ENCODE peak calls at places on chromosomes 12 and 14, in five cellular contexts. C, A, X, E and J are unnamed samples.

GRCh38 chr14:29301571-29301970 is 535.0 kb downstream of the FOXG1 start:
- DNase-seq in C (no peak), A (no peak), X (no peak), E (no peak), J (no peak)

GRCh38 chr14:104743461-104744380 is 9.2 kb upstream of the SIVA1 start:
- DNase-seq in C (no peak), A (no peak), X (no peak), E (no peak), J (no peak)

GRCh38 chr14:39229601-39230110 is 4.1 kb upstream of the MIA2 start:
- DNase-seq in C (no peak), A (no peak), X (no peak), E (no peak), J (no peak)

GRCh38 chr12:77072833-77073495 is 7.6 kb upstream of the E2F7 start:
- DNase-seq in C (no peak), A (no peak), X (no peak), E (no peak), J (no peak)

GRCh38 chr12:3117628-3118027 is 40.4 kb downstream of the TSPAN9 start:
- DNase-seq in C (peak), A (no peak), X (peak), E (no peak), J (no peak)

GRCh38 chr14:20422886-20423285 is 9.6 kb upstream of the TEP1 start:
- DNase-seq in C (no peak), A (no peak), X (no peak), E (no peak), J (no peak)

GRCh38 chr14:24224618-24225071 is 7.5 kb downstream of the NEDD8 start:
- DNase-seq in C (no peak), A (no peak), X (peak), E (no peak), J (no peak)

GRCh38 chr12:13362260-13362841 is 165.8 kb downstream of the EMP1 start:
- DNase-seq in C (no peak), A (peak), X (peak), E (no peak), J (peak)

GRCh38 chr12:72540811-72541210 is 268.6 kb downstream of the TRHDE start:
- DNase-seq in C (no peak), A (no peak), X (no peak), E (no peak), J (no peak)

GRCh38 chr12:106238146-106238545 is 9.7 kb downstream of the CKAP4 start:
- DNase-seq in C (no peak), A (peak), X (peak), E (no peak), J (no peak)